ENCODE peak calls at places on chromosome 11, in nine cellular contexts. P is stimulated activated CD8-positive, alpha-beta memory T cell treated with anti-CD3 and anti-CD28 coated beads, Interleukin-2, amount 100 ng/mL, for 48 hours; A is HL-60; R is activated CD4-positive, CD25-positive, alpha-beta regulatory T cell; L is pons; M is T1000; W is upper lobe of right lung; D is effector CD4-positive, alpha-beta T cell; H is stimulated activated CD4-positive, alpha-beta T cell treated with anti-CD3 and anti-CD28 coated beads, TNF-alpha, amount 100 ng/mL, for 48 hours. Y is an unnamed sample.

GRCh38 chr11:129067454-129067853 is 124.7 kb downstream of the ARHGAP32 start:
- DNase-seq in P (no peak), M (no peak), W (no peak), H (no peak), R (no peak), L (no peak), D (no peak), A (no peak), Y (no peak)

GRCh38 chr11:32382339-32383049 is 52.8 kb downstream of the WT1 start:
- DNase-seq in A (no peak), M (no peak), P (no peak), H (no peak), R (no peak), L (no peak), D (no peak), W (no peak), Y (no peak)

GRCh38 chr11:72430743-72431570 is 3.4 kb downstream of the CLPB start:
- DNase-seq in H (no peak), P (no peak), M (peak; percentile 37), R (peak; percentile 6), A (no peak), D (peak; percentile 6), L (peak; percentile 74), W (no peak), Y (no peak)

GRCh38 chr11:103091441-103091809 is 535 bp downstream of the DCUN1D5 start:
- DNase-seq in A (no peak), P (no peak), L (no peak), D (peak; percentile 22), W (peak; percentile 78), M (no peak), R (peak; percentile 4), H (no peak), Y (no peak)

GRCh38 chr11:124643605-124644425 is 21.2 kb downstream of the TBRG1 start:
- DNase-seq in W (no peak), A (no peak), D (no peak), R (no peak), M (no peak), H (no peak), P (no peak), L (no peak), Y (no peak)

GRCh38 chr11:18168372-18168771 is 4.3 kb upstream of the MRGPRX4 start:
- DNase-seq in P (no peak), D (no peak), R (no peak), W (no peak), L (no peak), A (no peak), M (no peak), H (no peak), Y (no peak)

GRCh38 chr11:113690619-113691569 is 15.2 kb downstream of the TMPRSS5 start:
- DNase-seq in D (no peak), W (peak; percentile 84), R (no peak), A (peak; percentile 14), M (peak; percentile 6), H (no peak), L (no peak), P (no peak), Y (no peak)

GRCh38 chr11:78065239-78065638 is 1.6 kb downstream of the THRSP start:
- DNase-seq in W (no peak), H (no peak), L (no peak), A (no peak), D (no peak), P (no peak), R (no peak), M (no peak), Y (no peak)

GRCh38 chr11:65478411-65479183 is 20.2 kb upstream of the MALAT1 start:
- DNase-seq in M (no peak), W (peak; percentile 80), A (no peak), H (no peak), D (no peak), P (no peak), R (no peak), L (no peak), Y (no peak)

GRCh38 chr11:69909561-69910518 is 90.6 kb upstream of the FGF3 start:
- DNase-seq in H (no peak), A (no peak), M (no peak), L (no peak), R (no peak), W (peak; percentile 63), P (no peak), D (no peak), Y (no peak)

GRCh38 chr11:70130636-70131035 is 52.5 kb downstream of the ANO1 start:
- DNase-seq in H (no peak), M (no peak), R (no peak), W (no peak), D (no peak), A (no peak), P (no peak), L (no peak), Y (no peak)

GRCh38 chr11:12286606-12287005 is 90.8 kb upstream of the PARVA start:
- DNase-seq in W (no peak), R (no peak), H (no peak), P (no peak), D (no peak), M (no peak), L (no peak), A (no peak), Y (no peak)

GRCh38 chr11:76459299-76459698 is 14.5 kb downstream of the EMSY start:
- DNase-seq in L (no peak), R (no peak), W (no peak), M (no peak), A (no peak), P (no peak), H (no peak), D (no peak), Y (no peak)

GRCh38 chr11:31303644-31304043 is 65.9 kb downstream of the DCDC1 start:
- DNase-seq in L (no peak), P (no peak), A (no peak), D (no peak), W (no peak), H (no peak), M (no peak), R (no peak), Y (no peak)

GRCh38 chr11:72406536-72407507 is 27.5 kb downstream of the CLPB start:
- DNase-seq in H (no peak), M (no peak), D (no peak), A (no peak), W (no peak), R (no peak), L (no peak), P (no peak), Y (no peak)

GRCh38 chr11:4464216-4465159 is 15.4 kb downstream of the OR52K2 start:
- DNase-seq in P (no peak), W (no peak), A (no peak), M (no peak), H (no peak), L (no peak), D (no peak), R (no peak), Y (no peak)

GRCh38 chr11:60971520-60971919 is at the start of gene CD6:
- DNase-seq in D (peak; percentile 64), P (no peak), W (no peak), L (no peak), M (no peak), R (peak; percentile 42), H (no peak), A (no peak), Y (peak; percentile 61)

GRCh38 chr11:130580372-130580771 is 131.9 kb downstream of the ADAMTS15 start:
- DNase-seq in M (no peak), W (no peak), R (no peak), L (peak; percentile 97), A (no peak), P (no peak), H (no peak), D (no peak), Y (no peak)

GRCh38 chr11:65366340-65366773 is 11.8 kb downstream of the TIGD3 start:
- DNase-seq in D (no peak), R (no peak), H (no peak), L (peak; percentile 90), M (no peak), W (no peak), P (no peak), A (no peak), Y (no peak)

GRCh38 chr11:8011981-8012444 is 24.9 kb downstream of the EIF3F start:
- DNase-seq in R (no peak), D (no peak), L (peak; percentile 47), H (no peak), M (peak; percentile 27), A (no peak), W (no peak), P (no peak), Y (no peak)

GRCh38 chr11:118537409-118537980 is 6.5 kb downstream of the TMEM25 start:
- DNase-seq in P (no peak), L (no peak), D (no peak), M (no peak), H (no peak), W (no peak), A (no peak), R (no peak), Y (no peak)

GRCh38 chr11:108601150-108601549 is 7.6 kb upstream of the EXPH5 start:
- DNase-seq in P (no peak), M (no peak), D (no peak), A (no peak), R (no peak), L (no peak), H (no peak), W (no peak), Y (no peak)

GRCh38 chr11:133360860-133361688 is 171.2 kb downstream of the OPCML start:
- DNase-seq in L (no peak), P (no peak), D (no peak), W (no peak), A (no peak), M (no peak), R (no peak), H (no peak), Y (no peak)

GRCh38 chr11:43937434-43938411 is 4.7 kb upstream of the C11orf96 start:
- DNase-seq in P (no peak), M (no peak), D (no peak), L (no peak), A (no peak), H (no peak), W (no peak), R (no peak), Y (no peak)

GRCh38 chr11:94766656-94767291 is 1.4 kb upstream of the AMOTL1 start:
- DNase-seq in M (no peak), W (no peak), D (no peak), H (no peak), L (no peak), A (no peak), P (no peak), R (no peak), Y (no peak)

GRCh38 chr11:71301858-71302533 is 49.6 kb upstream of the SHANK2 start:
- DNase-seq in W (peak; percentile 54), L (no peak), M (no peak), R (no peak), D (no peak), P (no peak), H (no peak), A (no peak), Y (no peak)